ENCODE peak calls at places on chromosome 5, in four cellular contexts. T is fibroblast of villous mesenchyme, R is HFFc6, C is GM10248. A is an unnamed sample.

GRCh38 chr5:69024241-69024651 is 69.6 kb upstream of the SLC30A5 start:
- DNase-seq in T (peak), R (peak), C (peak), A (peak)

GRCh38 chr5:178762391-178762790 is 31.9 kb upstream of the ZNF354A start:
- DNase-seq in T (no peak), R (no peak), C (no peak), A (no peak)

GRCh38 chr5:136518814-136519213 is 153.5 kb upstream of the TRPC7 start:
- DNase-seq in T (no peak), R (peak), C (no peak), A (no peak)

GRCh38 chr5:81925012-81925411 is 46.8 kb upstream of the ATG10 start:
- DNase-seq in T (no peak), R (no peak), C (no peak), A (no peak)

GRCh38 chr5:67989457-67989856 is 226.1 kb upstream of the PIK3R1 start:
- DNase-seq in T (peak), R (no peak), C (no peak), A (no peak)

GRCh38 chr5:2353871-2354440 is 397.5 kb downstream of the IRX2 start:
- DNase-seq in T (no peak), R (no peak), C (no peak), A (no peak)

GRCh38 chr5:29161897-29162296 is 2031.6 kb upstream of the CDH6 start:
- DNase-seq in T (no peak), R (no peak), C (no peak), A (no peak)

GRCh38 chr5:109945097-109945678 is 255.5 kb downstream of the MAN2A1 start:
- DNase-seq in T (no peak), R (no peak), C (no peak), A (no peak)

GRCh38 chr5:160133071-160133917 is 14.0 kb upstream of the PWWP2A start:
- DNase-seq in T (peak), R (no peak), C (no peak), A (no peak)

GRCh38 chr5:151825445-151825844 is 53.7 kb downstream of the G3BP1 start:
- DNase-seq in T (peak), R (peak), C (peak), A (peak)

GRCh38 chr5:154761062-154761740 is 6.0 kb downstream of the LARP1 start:
- DNase-seq in T (no peak), R (no peak), C (no peak), A (no peak)

GRCh38 chr5:175118700-175119309 is 325.2 kb downstream of the DRD1 start:
- DNase-seq in T (no peak), R (no peak), C (no peak), A (no peak)

GRCh38 chr5:136586196-136586595 is 220.9 kb upstream of the TRPC7 start:
- DNase-seq in T (no peak), R (no peak), C (no peak), A (no peak)

GRCh38 chr5:111635946-111636315 is 121.1 kb downstream of the NREP start:
- DNase-seq in T (peak), R (no peak), C (no peak), A (no peak)

GRCh38 chr5:377326-377981 is 55.9 kb downstream of the AHRR start:
- DNase-seq in T (no peak), R (no peak), C (no peak), A (no peak)

GRCh38 chr5:142527234-142527633 is 158.7 kb downstream of the FGF1 start:
- DNase-seq in T (no peak), R (no peak), C (no peak), A (no peak)

GRCh38 chr5:87430863-87431262 is 18.1 kb upstream of the CCNH start:
- DNase-seq in T (no peak), R (no peak), C (no peak), A (no peak)

GRCh38 chr5:121969660-121970295 is 8.0 kb downstream of the SRFBP1 start:
- DNase-seq in T (no peak), R (no peak), C (no peak), A (no peak)

GRCh38 chr5:4011943-4012342 is 416.3 kb downstream of the IRX1 start:
- DNase-seq in T (no peak), R (no peak), C (no peak), A (no peak)

GRCh38 chr5:31251032-31251431 is 57.5 kb downstream of the CDH6 start:
- DNase-seq in T (no peak), R (no peak), C (no peak), A (no peak)

GRCh38 chr5:168651654-168652053 is 72.5 kb upstream of the PANK3 start:
- DNase-seq in T (peak), R (peak), C (no peak), A (no peak)

GRCh38 chr5:128920345-128921215 is 44.7 kb upstream of the SLC27A6 start:
- DNase-seq in T (peak), R (no peak), C (no peak), A (no peak)

GRCh38 chr5:7850533-7851239 is at the start of gene CFAP90:
- DNase-seq in T (peak), R (no peak), C (no peak), A (peak)

GRCh38 chr5:140042551-140043507 is at the start of gene NRG2:
- DNase-seq in T (peak), R (peak), C (peak), A (peak)
- TF ChIP-seq CTCF in T (peak), R (peak), C (peak), A (peak)

DNA sequence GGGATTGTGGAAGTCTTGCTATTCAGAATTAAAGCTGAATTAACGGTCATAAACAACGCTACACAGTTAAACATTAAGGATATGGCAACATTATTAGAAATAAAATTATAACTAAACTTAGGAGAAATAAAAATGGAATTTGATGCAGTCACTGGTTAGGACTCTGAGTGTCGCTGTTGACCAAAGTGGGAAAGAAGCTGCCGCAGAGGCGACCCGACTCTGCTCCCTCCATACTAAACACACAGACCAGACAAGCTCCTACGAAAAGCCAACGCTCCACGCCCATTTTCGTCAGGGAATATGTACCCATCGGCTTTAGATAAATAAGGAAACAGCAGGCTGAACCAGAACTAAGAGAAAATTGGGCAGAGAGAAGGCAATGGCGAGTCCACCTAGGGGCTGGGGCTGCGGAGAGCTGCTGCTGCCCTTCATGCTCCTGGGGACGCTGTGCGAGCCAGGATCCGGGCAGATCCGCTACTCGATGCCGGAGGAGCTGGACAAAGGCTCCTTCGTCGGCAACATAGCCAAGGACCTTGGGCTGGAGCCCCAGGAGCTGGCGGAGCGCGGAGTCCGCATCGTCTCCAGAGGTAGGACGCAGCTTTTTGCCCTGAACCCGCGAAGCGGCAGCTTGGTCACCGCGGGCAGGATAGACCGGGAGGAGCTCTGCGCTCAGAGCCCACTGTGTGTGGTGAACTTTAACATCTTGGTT is at the start of gene PCDHGA5:
- DNase-seq in T (no peak), R (no peak), C (no peak), A (no peak)
- TF ChIP-seq CTCF in T (peak), R (no peak), C (no peak), A (no peak)

GRCh38 chr5:181187500-181188213 is 17.3 kb downstream of the TRIM7 start:
- DNase-seq in T (peak), R (peak), C (no peak), A (peak)
- TF ChIP-seq CTCF in T (peak), R (peak), C (no peak), A (no peak)

GRCh38 chr5:147613359-147613758 is 103.5 kb upstream of the DPYSL3 start:
- DNase-seq in T (peak), R (peak), C (no peak), A (no peak)

GRCh38 chr5:147616401-147616800 is 106.5 kb upstream of the DPYSL3 start:
- DNase-seq in T (peak), R (no peak), C (no peak), A (no peak)

GRCh38 chr5:147611483-147611882 is 101.6 kb upstream of the DPYSL3 start:
- DNase-seq in T (no peak), R (no peak), C (no peak), A (no peak)

GRCh38 chr5:147610798-147611197 is 100.9 kb upstream of the DPYSL3 start:
- DNase-seq in T (no peak), R (no peak), C (no peak), A (no peak)
- TF ChIP-seq CTCF in T (no peak), R (no peak), C (no peak), A (no peak)

DNA sequence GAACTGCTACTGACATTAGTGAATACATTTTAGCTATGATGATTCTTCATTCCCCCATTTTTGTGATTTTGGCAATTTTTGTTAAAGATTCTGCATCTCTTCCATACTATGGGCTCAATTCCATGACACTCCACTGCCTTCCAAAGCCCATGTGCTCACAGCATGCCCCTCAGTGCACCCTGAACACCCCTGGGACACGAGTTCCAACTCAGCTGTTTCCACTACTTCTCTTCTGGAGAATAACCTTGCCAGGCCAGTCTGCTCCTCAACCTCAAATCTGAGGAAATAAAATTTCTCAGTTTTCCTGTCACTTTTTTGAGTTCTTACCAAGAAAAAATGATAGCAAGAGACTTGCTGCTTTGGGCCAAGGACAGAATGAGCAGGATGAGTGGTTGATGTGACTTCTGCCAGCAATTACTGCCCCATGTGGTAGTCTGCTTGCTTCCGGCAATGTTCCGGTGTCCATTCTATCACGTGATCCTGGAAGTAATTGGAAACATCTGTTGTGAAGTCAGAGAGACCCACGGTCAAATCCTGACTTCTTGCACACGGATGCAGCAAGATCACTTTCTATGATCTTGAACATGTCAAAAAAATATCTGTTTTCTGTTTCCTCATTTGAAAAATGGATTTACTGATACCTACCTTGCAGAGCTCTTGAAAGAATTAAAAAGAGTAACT is 58.3 kb downstream of the EGFLAM start:
- DNase-seq in T (peak), R (peak), C (no peak), A (no peak)
- TF ChIP-seq CTCF in T (no peak), R (no peak), C (no peak), A (no peak)

DNA sequence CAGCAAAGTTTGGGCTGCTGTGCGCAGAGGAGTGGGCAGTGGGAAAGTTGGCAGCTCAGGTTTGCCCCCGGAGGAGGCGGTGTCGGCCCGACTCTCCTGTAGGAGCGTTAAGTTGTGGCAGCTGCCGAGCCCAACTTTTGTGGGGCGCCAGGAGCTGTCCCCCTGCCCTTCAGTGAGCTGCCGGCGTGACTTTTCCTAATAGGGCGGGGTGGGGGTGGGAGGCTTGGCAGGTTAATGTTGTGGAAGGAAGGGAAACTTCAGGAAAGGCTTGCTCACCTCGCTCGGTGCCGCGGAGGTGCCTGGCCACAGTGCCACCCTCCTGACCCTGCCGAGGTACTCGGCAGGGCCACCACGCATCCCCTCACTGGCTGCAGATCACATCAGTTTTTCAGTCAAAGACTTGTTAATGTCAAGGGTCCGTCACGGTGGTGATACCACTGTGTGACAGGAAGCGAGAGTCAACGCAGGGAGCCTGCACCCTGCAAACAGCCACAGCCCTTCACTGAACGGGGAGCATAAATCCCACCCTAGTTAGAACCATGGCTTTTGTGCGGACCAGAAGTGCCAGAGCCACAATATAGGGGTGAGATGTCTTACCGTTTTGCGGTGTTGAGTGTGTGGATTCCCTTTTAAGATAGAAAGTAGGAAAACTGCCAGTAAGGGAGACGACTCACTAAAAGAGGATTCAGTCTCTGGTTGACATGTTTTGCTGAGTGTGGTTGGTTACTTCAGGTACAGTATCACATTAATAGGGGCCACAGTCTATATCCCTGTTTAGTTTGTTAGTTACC is 746 bp downstream of the LNPEP start:
- DNase-seq in T (peak), R (peak), C (peak), A (peak)
- TF ChIP-seq CTCF in T (no peak), R (no peak), C (no peak), A (no peak)

DNA sequence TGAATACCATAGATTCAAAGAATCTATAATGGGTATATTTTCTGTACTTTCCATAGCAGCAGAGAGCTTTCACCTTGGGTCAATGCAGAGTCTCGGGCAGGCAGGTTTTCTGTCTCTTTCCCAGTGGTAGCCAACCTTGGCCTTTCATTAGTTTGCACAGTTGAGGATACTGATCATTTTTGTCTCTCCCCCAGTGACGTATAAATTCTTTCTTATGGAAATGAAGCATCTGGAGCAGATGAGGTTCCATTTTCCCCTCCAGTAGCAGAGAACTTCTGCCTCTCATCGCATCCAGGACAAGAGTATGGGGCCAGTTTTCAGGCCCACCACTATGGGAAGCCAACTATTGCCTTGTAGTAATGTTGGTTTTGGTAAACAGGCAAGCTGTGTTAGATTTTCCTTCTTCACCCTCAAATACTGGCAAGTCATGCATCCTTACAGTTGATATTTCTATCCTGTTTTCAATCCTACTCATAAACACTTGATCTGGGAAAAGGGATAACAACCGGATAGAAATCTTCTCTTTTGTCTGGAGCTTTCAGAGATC is 845.2 kb upstream of the CDH18 start:
- DNase-seq in T (no peak), R (no peak), C (no peak), A (peak)
- TF ChIP-seq CTCF in T (no peak), R (no peak), C (no peak), A (no peak)

DNA sequence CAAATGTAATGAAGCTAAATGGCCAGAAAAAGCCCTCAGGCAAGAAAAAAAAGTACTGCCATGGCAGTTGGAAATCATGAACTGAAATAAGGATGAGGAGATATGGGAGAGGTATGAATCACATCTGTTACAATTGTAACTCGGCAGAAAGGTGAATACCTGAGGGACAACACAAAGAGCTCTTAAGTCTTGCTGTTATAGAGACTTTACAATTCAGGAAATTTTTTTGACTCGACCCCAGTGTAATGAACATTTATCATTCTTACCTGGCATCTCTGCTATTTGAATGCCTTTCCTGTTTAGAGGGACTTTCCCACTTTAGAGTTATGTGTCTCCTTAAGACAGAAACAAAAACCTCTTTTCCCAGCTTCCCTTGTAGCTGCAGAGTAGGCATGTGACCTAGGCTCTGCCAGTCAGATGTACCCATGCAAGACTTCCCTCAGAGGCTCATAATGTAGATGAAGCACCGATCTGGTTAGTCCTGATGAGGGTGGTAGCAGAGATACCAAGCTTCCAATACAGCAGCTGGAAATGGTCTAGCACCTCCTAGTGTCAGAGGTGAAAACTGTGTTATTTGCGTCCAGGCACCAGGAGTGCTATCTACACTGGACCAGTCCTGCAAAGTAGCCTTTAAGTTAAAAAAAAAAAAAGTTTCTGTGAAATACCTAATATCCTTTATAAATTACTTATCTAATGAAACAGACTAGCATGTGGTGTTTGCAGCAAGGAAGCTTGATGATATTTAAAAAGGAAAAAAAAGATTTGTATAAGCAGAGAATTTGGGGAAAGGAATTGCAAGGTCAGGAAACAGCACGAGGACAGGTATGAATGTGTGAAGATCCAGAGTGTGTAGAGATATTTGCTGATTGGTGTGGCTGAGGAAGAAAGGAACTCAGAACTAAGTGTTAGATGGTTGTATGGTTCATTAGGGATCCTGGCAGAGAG is 146.9 kb upstream of the SLC1A3 start:
- DNase-seq in T (no peak), R (no peak), C (no peak), A (no peak)
- TF ChIP-seq CTCF in T (peak), R (peak), C (peak), A (no peak)

GRCh38 chr5:61228229-61228628 is 66.0 kb upstream of the SMIM15 start:
- DNase-seq in T (no peak), R (no peak), C (no peak), A (no peak)
- TF ChIP-seq CTCF in T (no peak), R (no peak), C (no peak), A (no peak)

GRCh38 chr5:77282337-77283027 is 72.0 kb downstream of the PDE8B start:
- DNase-seq in T (peak), R (peak), C (no peak), A (no peak)
- TF ChIP-seq CTCF in T (peak), R (peak), C (no peak), A (no peak)

A was measured in GM20000.